ENCODE peak calls at places on chromosomes 2 and 18, in nine cellular contexts. V, Y, F, G, A, B, N, T and R are unnamed samples.

GRCh38 chr18:73826098-73826497 is 321.5 kb downstream of the FBXO15 start:
- DNase-seq in V (no peak), Y (no peak), F (no peak), G (no peak), A (peak), B (no peak), N (no peak), T (no peak), R (no peak)

GRCh38 chr2:42922790-42923631 is 130.6 kb upstream of the HAAO start:
- DNase-seq in V (no peak), Y (no peak), F (no peak), G (peak), A (peak), B (no peak), N (peak), T (peak), R (no peak)

GRCh38 chr2:163441603-163442002 is 294.2 kb downstream of the FIGN start:
- DNase-seq in V (no peak), Y (no peak), F (no peak), G (peak), A (no peak), B (no peak), N (no peak), T (no peak), R (no peak)

GRCh38 chr2:216700778-216701177 is 5.4 kb upstream of the IGFBP5 start:
- DNase-seq in V (no peak), Y (no peak), F (no peak), G (no peak), A (no peak), B (no peak), N (no peak), T (no peak), R (no peak)

GRCh38 chr2:152418688-152419087 is 83.7 kb downstream of the FMNL2 start:
- DNase-seq in V (no peak), Y (no peak), F (no peak), G (no peak), A (peak), B (no peak), N (no peak), T (no peak), R (no peak)

GRCh38 chr2:160956243-160956802 is 203.9 kb upstream of the TANK start:
- DNase-seq in V (no peak), Y (peak), F (no peak), G (peak), A (peak), B (no peak), N (peak), T (no peak), R (no peak)

GRCh38 chr2:73293534-73294171 is at the start of gene EGR4:
- DNase-seq in V (peak), Y (peak), F (peak), G (peak), A (peak), B (peak), N (peak), T (peak), R (peak)

GRCh38 chr2:58449286-58450010 is 208.3 kb upstream of the FANCL start:
- DNase-seq in V (no peak), Y (no peak), F (peak), G (no peak), A (no peak), B (no peak), N (no peak), T (no peak), R (no peak)

GRCh38 chr2:33291278-33292013 is 185.0 kb upstream of the RASGRP3 start:
- DNase-seq in V (peak), Y (peak), F (no peak), G (peak), A (peak), B (no peak), N (no peak), T (peak), R (no peak)

GRCh38 chr2:217737127-217737526 is 265.7 kb downstream of the TNS1 start:
- DNase-seq in V (no peak), Y (no peak), F (no peak), G (no peak), A (no peak), B (no peak), N (no peak), T (no peak), R (no peak)

GRCh38 chr2:191013617-191013875 is 425 bp downstream of the STAT1 start:
- DNase-seq in V (no peak), Y (no peak), F (no peak), G (no peak), A (peak), B (no peak), N (no peak), T (no peak), R (no peak)

GRCh38 chr2:172588931-172589330 is 33.0 kb downstream of the PDK1 start:
- DNase-seq in V (no peak), Y (no peak), F (no peak), G (peak), A (no peak), B (no peak), N (no peak), T (no peak), R (no peak)

GRCh38 chr18:70288171-70288850 is 534 bp upstream of the SOCS6 start:
- DNase-seq in V (peak), Y (peak), F (peak), G (no peak), A (peak), B (peak), N (no peak), T (peak), R (no peak)

GRCh38 chr2:3587432-3587831 is 7.5 kb upstream of the COLEC11 start:
- DNase-seq in V (no peak), Y (no peak), F (no peak), G (no peak), A (no peak), B (no peak), N (no peak), T (no peak), R (no peak)

GRCh38 chr2:31580321-31581117 is at the start of gene SRD5A2:
- DNase-seq in V (no peak), Y (no peak), F (no peak), G (peak), A (no peak), B (no peak), N (no peak), T (no peak), R (no peak)

GRCh38 chr2:121049921-121050585 is 234.9 kb downstream of the TFCP2L1 start:
- DNase-seq in V (no peak), Y (no peak), F (no peak), G (no peak), A (no peak), B (no peak), N (no peak), T (no peak), R (no peak)

GRCh38 chr2:182824759-182825143 is 41.7 kb downstream of the FRZB start:
- DNase-seq in V (no peak), Y (no peak), F (no peak), G (no peak), A (no peak), B (no peak), N (no peak), T (no peak), R (no peak)

GRCh38 chr2:221075203-221075602 is 496.9 kb downstream of the EPHA4 start:
- DNase-seq in V (no peak), Y (no peak), F (no peak), G (no peak), A (no peak), B (no peak), N (no peak), T (no peak), R (no peak)

GRCh38 chr2:144379891-144380311 is 140.0 kb downstream of the ZEB2 start:
- DNase-seq in V (no peak), Y (no peak), F (no peak), G (no peak), A (no peak), B (no peak), N (no peak), T (no peak), R (no peak)

GRCh38 chr2:11024010-11024615 is 112.4 kb downstream of the KCNF1 start:
- DNase-seq in V (no peak), Y (peak), F (no peak), G (no peak), A (no peak), B (no peak), N (no peak), T (peak), R (no peak)

GRCh38 chr18:74784791-74785190 is 187.1 kb downstream of the ZNF407 start:
- DNase-seq in V (no peak), Y (no peak), F (no peak), G (no peak), A (no peak), B (no peak), N (no peak), T (no peak), R (no peak)

GRCh38 chr18:79698668-79699335 is 19.2 kb downstream of the CTDP1 start:
- DNase-seq in V (no peak), Y (no peak), F (no peak), G (no peak), A (peak), B (no peak), N (no peak), T (no peak), R (no peak)

GRCh38 chr2:59025157-59025757 is 784.1 kb upstream of the FANCL start:
- DNase-seq in V (no peak), Y (peak), F (peak), G (peak), A (peak), B (no peak), N (no peak), T (peak), R (peak)

GRCh38 chr2:111116843-111117665 is 3.7 kb upstream of the BCL2L11 start:
- DNase-seq in V (peak), Y (peak), F (peak), G (peak), A (peak), B (peak), N (peak), T (peak), R (peak)

GRCh38 chr2:101559576-101559975 is 84.7 kb upstream of the RFX8 start:
- DNase-seq in V (no peak), Y (no peak), F (no peak), G (peak), A (no peak), B (peak), N (no peak), T (no peak), R (no peak)

GRCh38 chr2:50648031-50648430 is 383.9 kb downstream of the NRXN1 start:
- DNase-seq in V (no peak), Y (no peak), F (no peak), G (no peak), A (no peak), B (no peak), N (no peak), T (no peak), R (no peak)

GRCh38 chr2:31137211-31138036 is 816 bp downstream of the GALNT14 start:
- DNase-seq in V (no peak), Y (no peak), F (peak), G (peak), A (peak), B (no peak), N (no peak), T (peak), R (no peak)

GRCh38 chr2:108922141-108922915 is 66.7 kb downstream of the EDAR start:
- DNase-seq in V (no peak), Y (peak), F (no peak), G (peak), A (peak), B (no peak), N (peak), T (no peak), R (no peak)

GRCh38 chr2:152415231-152415642 is 80.3 kb downstream of the FMNL2 start:
- DNase-seq in V (no peak), Y (no peak), F (no peak), G (peak), A (peak), B (no peak), N (no peak), T (peak), R (peak)

GRCh38 chr2:11533278-11534077 is at the start of gene GREB1:
- DNase-seq in V (no peak), Y (no peak), F (no peak), G (peak), A (peak), B (no peak), N (no peak), T (no peak), R (no peak)

GRCh38 chr2:241195506-241196130 is 7.1 kb downstream of the ANO7 start:
- DNase-seq in V (no peak), Y (no peak), F (no peak), G (no peak), A (no peak), B (no peak), N (no peak), T (no peak), R (no peak)

GRCh38 chr2:21142149-21142548 is 18.4 kb downstream of the TDRD15 start:
- DNase-seq in V (no peak), Y (no peak), F (no peak), G (no peak), A (no peak), B (no peak), N (no peak), T (no peak), R (no peak)

GRCh38 chr2:88949336-88949735 is 257.9 kb downstream of the RPIA start:
- DNase-seq in V (no peak), Y (no peak), F (no peak), G (no peak), A (no peak), B (no peak), N (no peak), T (no peak), R (no peak)

GRCh38 chr2:88955607-88956006 is 264.1 kb downstream of the RPIA start:
- DNase-seq in V (no peak), Y (no peak), F (no peak), G (peak), A (no peak), B (no peak), N (no peak), T (no peak), R (no peak)

GRCh38 chr2:88950010-88950409 is 258.5 kb downstream of the RPIA start:
- DNase-seq in V (no peak), Y (no peak), F (no peak), G (no peak), A (peak), B (no peak), N (no peak), T (no peak), R (no peak)
- TF ChIP-seq CTCF in V (no peak), Y (no peak), F (no peak), G (peak), A (peak), B (peak), N (no peak), T (no peak), R (peak)

GRCh38 chr2:188974184-188974583 is at the start of gene COL3A1:
- DNase-seq in V (no peak), Y (peak), F (no peak), G (no peak), A (peak), B (peak), N (peak), T (peak), R (no peak)

GRCh38 chr2:188979119-188979729 is 5.1 kb downstream of the COL3A1 start:
- DNase-seq in V (no peak), Y (no peak), F (no peak), G (no peak), A (peak), B (no peak), N (no peak), T (no peak), R (no peak)

GRCh38 chr2:188978291-188979081 is 4.3 kb downstream of the COL3A1 start:
- DNase-seq in V (no peak), Y (no peak), F (peak), G (peak), A (peak), B (peak), N (no peak), T (peak), R (peak)

GRCh38 chr2:188975497-188976102 is 1.4 kb downstream of the COL3A1 start:
- DNase-seq in V (no peak), Y (peak), F (no peak), G (no peak), A (peak), B (peak), N (peak), T (peak), R (no peak)

GRCh38 chr2:188976545-188977268 is 2.5 kb downstream of the COL3A1 start:
- DNase-seq in V (no peak), Y (no peak), F (no peak), G (no peak), A (peak), B (no peak), N (no peak), T (peak), R (no peak)
- TF ChIP-seq CTCF in V (peak), Y (peak), F (peak), G (no peak), A (peak), B (peak), N (peak), T (peak), R (peak)

DNA sequence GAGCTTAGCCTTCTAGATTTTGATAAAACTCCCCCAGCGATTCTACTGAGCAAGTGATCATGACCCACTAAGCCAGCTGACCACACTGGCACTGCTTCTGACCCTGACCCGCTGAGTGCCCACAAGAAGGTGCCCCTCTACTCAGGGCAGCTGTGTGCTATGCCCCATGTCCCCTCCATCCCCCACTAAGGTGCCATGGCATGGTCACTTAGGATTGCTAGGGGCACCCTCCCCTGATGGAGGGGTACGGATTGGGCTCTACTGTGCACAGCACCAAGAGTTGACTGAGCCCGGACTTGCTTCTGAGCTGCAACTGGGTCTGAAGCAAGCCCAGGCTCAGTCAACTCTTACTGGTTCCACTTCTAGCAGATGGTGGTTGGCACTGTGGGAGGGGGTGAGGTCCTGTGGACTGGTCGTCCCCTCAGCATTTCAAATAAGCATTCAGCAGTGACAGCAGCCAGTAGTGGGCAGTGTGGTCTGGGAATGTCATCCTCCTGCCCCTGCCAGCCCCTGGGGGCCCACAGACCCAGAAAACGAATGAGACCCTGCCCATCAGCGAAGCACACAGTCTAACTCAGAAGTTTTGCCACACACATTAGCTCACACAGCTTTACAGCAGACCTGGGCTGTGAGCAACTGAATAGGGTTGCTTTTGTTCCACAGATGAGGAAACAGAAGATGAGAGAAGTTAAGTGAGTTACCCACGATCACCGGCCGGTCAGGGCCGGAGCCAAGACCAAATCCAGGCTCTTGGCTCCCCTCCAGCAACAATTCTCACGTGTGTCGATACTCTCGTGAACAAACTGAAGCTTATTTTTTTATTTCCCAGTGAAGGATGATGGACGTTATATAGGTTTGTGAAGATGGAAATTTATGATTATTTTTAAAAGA is 52.1 kb upstream of the FOSL2 start:
- DNase-seq in V (no peak), Y (no peak), F (no peak), G (no peak), A (no peak), B (no peak), N (peak), T (no peak), R (no peak)
- TF ChIP-seq CTCF in V (no peak), Y (no peak), F (peak), G (no peak), A (peak), B (no peak), N (no peak), T (no peak), R (no peak)

DNA sequence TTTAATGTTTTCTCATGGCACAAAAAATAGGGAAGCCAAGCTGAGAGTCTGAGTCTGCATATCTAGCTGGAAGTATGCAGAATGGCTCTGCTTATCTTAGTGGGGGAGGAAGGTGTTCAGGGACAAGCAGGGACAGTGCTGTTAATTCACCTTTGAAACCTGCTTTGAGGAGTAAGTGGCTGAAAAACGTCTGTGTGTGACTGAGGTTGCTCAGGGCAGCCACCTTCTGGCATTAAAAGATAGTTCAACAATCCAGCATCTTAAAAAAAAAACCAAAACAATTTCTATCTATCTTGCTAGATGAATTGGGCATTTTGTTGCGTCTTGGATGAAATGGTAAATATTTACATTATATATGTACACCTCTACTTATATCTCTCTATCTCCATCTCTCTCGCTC is 2.0 kb upstream of the TRPM8 start:
- DNase-seq in V (no peak), Y (no peak), F (no peak), G (no peak), A (no peak), B (no peak), N (no peak), T (peak), R (no peak)
- TF ChIP-seq CTCF in V (peak), Y (no peak), F (no peak), G (peak), A (peak), B (no peak), N (no peak), T (peak), R (no peak)

DNA sequence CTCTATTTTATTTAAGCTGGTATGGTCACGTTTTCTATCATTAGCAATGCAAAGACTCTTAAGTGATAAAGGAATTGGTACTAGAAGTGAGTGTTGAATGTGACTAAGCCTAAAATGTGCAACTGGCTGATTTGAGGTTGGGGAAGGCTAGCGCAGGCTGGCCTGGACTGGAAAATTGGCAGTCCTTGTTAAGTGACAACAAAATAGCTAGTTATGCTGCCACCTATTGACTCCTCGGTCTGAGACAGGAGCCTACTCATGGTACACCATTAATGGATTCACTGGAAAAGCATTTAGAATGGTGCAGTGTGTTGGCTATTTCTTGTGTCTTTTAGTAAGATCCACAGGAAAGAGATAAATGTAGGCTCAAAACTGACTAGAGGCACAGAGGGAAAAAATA is 5.7 kb upstream of the WIPF1 start:
- DNase-seq in V (peak), Y (peak), F (no peak), G (peak), A (peak), B (peak), N (peak), T (no peak), R (peak)
- TF ChIP-seq CTCF in V (peak), Y (peak), F (peak), G (peak), A (peak), B (peak), N (peak), T (peak), R (peak)